ENCODE peak calls at places on chromosomes 2 and 18, in six cellular contexts. L is DND-41, C is mammary epithelial cell, Z is left ventricle myocardium inferior, M is body of pancreas, U is aorta. V is an unnamed sample.
A peak's percentile ranks its signal among the peaks of the same experiment; 100 is the strongest.

GRCh38 chr18:75161629-75162028 is 47.3 kb downstream of the PTGR3 start:
- DNase-seq in L (peak; percentile 63), C (no peak), Z (peak; percentile 28), M (peak; percentile 24), U (no peak), V (peak; percentile 35)

GRCh38 chr18:48166971-48167370 is 236.5 kb upstream of the SMAD2 start:
- DNase-seq in L (no peak), C (no peak), Z (peak; percentile 56), M (no peak), U (no peak), V (no peak)

GRCh38 chr2:204967199-204967995 is 422.1 kb downstream of the PARD3B start:
- DNase-seq in L (no peak), C (no peak), Z (no peak), M (no peak), U (no peak), V (no peak)

GRCh38 chr2:178530625-178531142 is 50.4 kb downstream of the PLEKHA3 start:
- DNase-seq in L (no peak), C (peak; percentile 50), Z (no peak), M (no peak), U (no peak), V (no peak)

GRCh38 chr18:65941482-65941881 is 190.7 kb downstream of the CDH7 start:
- DNase-seq in L (no peak), C (no peak), Z (no peak), M (no peak), U (no peak), V (no peak)

GRCh38 chr2:216879727-216880508 is 20.1 kb upstream of the TNP1 start:
- DNase-seq in L (peak; percentile 66), C (no peak), Z (no peak), M (no peak), U (no peak), V (no peak)

GRCh38 chr2:111675419-111676194 is 208.4 kb downstream of the ANAPC1 start:
- DNase-seq in L (no peak), C (no peak), Z (no peak), M (no peak), U (no peak), V (no peak)

GRCh38 chr18:79905389-79905911 is 46.0 kb downstream of the SLC66A2 start:
- DNase-seq in L (no peak), C (no peak), Z (no peak), M (peak; percentile 5), U (no peak), V (no peak)

GRCh38 chr18:49654347-49654746 is 92.5 kb downstream of the LIPG start:
- DNase-seq in L (no peak), C (no peak), Z (no peak), M (no peak), U (no peak), V (no peak)

GRCh38 chr2:57759131-57759530 is 287.5 kb upstream of the VRK2 start:
- DNase-seq in L (no peak), C (no peak), Z (no peak), M (no peak), U (no peak), V (no peak)

GRCh38 chr2:189899101-189899500 is 114.9 kb downstream of the PMS1 start:
- DNase-seq in L (no peak), C (no peak), Z (no peak), M (no peak), U (no peak), V (no peak)

GRCh38 chr18:26956894-26957293 is 91.4 kb upstream of the AQP4 start:
- DNase-seq in L (no peak), C (no peak), Z (no peak), M (no peak), U (no peak), V (no peak)

GRCh38 chr2:51624995-51625394 is 593.1 kb upstream of the NRXN1 start:
- DNase-seq in L (no peak), C (no peak), Z (no peak), M (no peak), U (no peak), V (no peak)

GRCh38 chr18:28178720-28179119 is 1.8 kb upstream of the CDH2 start:
- DNase-seq in L (no peak), C (no peak), Z (no peak), M (no peak), U (no peak), V (no peak)

GRCh38 chr2:112714836-112715631 is 5.8 kb upstream of the NT5DC4 start:
- DNase-seq in L (no peak), C (peak; percentile 77), Z (no peak), M (no peak), U (no peak), V (no peak)

GRCh38 chr2:189580662-189581353 is at the start of gene SLC40A1:
- DNase-seq in L (peak; percentile 82), C (peak; percentile 33), Z (peak; percentile 86), M (peak; percentile 92), U (peak; percentile 91), V (peak; percentile 92)

DNA sequence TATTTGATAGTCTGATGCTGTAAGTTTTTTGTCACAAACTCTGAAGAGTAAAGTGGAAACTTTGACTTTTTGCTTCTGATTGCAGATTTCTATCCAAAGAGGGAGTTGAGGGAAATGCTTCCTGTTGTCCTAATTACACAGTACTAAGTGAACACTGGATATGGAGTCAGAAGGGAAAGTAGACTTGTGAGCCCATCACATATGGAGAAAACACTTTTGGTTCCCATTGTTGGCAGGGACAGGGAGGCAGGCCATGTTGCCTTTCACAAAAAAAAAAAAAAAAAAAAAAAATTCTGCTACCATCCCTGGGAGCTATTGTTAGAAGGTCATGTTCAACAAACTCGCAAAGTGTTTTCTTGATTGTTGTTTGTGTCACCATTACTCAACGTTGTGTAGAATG is 144.3 kb downstream of the RPIA start:
- DNase-seq in L (no peak), C (no peak), Z (no peak), M (no peak), U (no peak), V (no peak)
- H3K27ac ChIP-seq in L (no peak overlapping the region), C (no peak overlapping the region), Z (peak overlapping the region; percentile 6), M (no peak overlapping the region), U (no peak overlapping the region), V (no peak overlapping the region)

DNA sequence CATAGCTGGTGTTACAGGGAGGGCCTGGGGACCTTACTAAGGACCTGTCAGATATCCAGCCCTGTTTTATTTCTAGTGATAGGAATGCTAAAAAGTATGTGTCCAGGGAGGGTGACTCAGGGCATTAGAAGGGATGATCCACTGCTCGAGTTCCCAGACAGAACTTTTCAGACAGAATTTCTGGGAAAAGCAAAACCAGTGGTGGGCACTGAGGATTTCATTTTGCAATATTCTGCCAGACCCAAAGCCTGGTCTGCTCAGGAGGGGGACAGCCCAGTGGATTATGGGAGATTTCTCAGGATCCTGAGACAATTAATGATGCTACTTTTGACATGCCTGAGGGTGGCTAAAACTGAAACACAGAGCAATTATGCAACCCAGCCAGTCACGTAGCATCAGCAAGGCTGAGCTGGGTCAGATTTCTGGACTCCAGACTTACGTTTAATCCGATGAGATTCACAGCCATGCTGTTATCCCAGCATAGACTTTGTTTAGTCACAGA is 4.7 kb upstream of the KCNE4 start:
- DNase-seq in L (no peak), C (peak; percentile 18), Z (no peak), M (no peak), U (peak; percentile 54), V (no peak)
- H3K27ac ChIP-seq in L (no peak overlapping the region), C (no peak overlapping the region), Z (peak overlapping the region; percentile 47), M (no peak overlapping the region), U (peak overlapping the region; percentile 64), V (peak overlapping the region; percentile 5)

DNA sequence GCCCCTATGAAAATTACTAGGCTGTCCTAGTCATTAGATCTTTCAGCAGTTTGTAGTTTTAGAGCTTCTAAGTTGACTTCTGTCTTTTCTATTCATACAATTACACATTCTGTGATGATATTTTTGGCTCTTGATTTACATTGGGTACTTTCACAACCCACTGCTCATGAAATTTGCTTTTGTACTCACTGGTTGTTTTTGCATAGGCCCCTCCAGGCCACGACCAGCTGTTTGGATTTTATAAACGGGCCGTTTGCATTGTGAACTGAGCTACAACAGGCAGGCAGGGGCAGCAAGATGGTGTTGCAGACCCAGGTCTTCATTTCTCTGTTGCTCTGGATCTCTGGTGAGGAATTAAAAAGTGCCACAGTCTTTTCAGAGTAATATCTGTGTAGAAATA is 193.8 kb downstream of the RPIA start:
- DNase-seq in L (no peak), C (no peak), Z (no peak), M (no peak), U (no peak), V (no peak)
- H3K27ac ChIP-seq in L (no peak overlapping the region), C (no peak overlapping the region), Z (no peak overlapping the region), M (no peak overlapping the region), U (no peak overlapping the region), V (no peak overlapping the region)

GRCh38 chr2:229313591-229313990 is 42.5 kb upstream of the PID1 start:
- DNase-seq in L (no peak), C (peak; percentile 24), Z (no peak), M (no peak), U (no peak), V (no peak)
- H3K27ac ChIP-seq in L (no peak overlapping the region), C (no peak overlapping the region), Z (peak overlapping the region; percentile 49), M (no peak overlapping the region), U (no peak overlapping the region), V (peak overlapping the region; percentile 16)

GRCh38 chr2:143603035-143603616 is 473.9 kb downstream of the ARHGAP15 start:
- DNase-seq in L (no peak), C (no peak), Z (no peak), M (no peak), U (no peak), V (no peak)

GRCh38 chr2:143611336-143611735 is 482.1 kb downstream of the ARHGAP15 start:
- DNase-seq in L (no peak), C (no peak), Z (no peak), M (no peak), U (no peak), V (no peak)

GRCh38 chr2:143608758-143609157 is 479.5 kb downstream of the ARHGAP15 start:
- DNase-seq in L (no peak), C (no peak), Z (no peak), M (no peak), U (no peak), V (no peak)

GRCh38 chr2:143604172-143604571 is 475.0 kb downstream of the ARHGAP15 start:
- DNase-seq in L (no peak), C (no peak), Z (no peak), M (no peak), U (no peak), V (no peak)

DNA sequence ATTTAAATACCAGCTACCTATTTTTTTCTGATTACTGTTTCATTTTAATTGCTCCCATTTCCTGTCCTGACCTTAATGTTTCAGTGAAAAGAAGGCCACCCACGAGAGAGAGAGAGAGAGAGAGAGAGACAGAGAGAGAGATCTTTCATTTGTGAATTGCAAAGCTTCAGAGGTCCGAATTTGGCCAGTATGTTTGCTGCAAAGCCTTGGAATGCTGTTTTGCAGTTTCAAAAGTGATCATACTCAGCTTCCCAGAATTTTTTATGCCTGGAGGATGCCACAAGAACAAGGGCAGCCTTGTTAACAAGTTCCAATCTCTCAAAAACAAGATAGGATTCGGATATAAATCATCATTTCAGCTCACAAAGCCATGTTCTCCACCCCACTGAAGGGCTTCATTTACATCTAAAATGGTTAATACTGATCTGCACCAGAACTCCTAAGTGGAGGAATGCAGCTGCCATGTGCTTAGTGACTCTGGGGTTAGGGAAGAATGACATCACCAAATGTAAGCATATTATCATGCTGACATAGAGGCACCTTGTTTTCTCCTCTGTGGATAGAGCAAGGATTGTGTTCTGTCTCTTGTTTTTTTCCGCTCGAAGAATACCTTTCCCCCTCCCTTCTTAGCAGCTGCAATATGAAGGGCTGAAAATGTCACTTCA is 478.4 kb downstream of the ARHGAP15 start:
- DNase-seq in L (no peak), C (no peak), Z (no peak), M (no peak), U (no peak), V (no peak)
- H3K27ac ChIP-seq in L (no peak overlapping the region), C (no peak overlapping the region), Z (peak overlapping the region; percentile 35), M (no peak overlapping the region), U (no peak overlapping the region), V (no peak overlapping the region)

V was measured in psoas muscle.